ENCODE peak calls at places on chromosomes 11 and 22, in eight cellular contexts. One of them, this sample, is unnamed.

GRCh38 chr11:130592056-130592455 is 143.6 kb downstream of the ADAMTS15 start:
- DNase-seq in LoVo: no peak
- DNase-seq in cardiac fibroblast: peak
- DNase-seq in fibroblast of mammary gland: peak
- DNase-seq in AG10803: peak
- DNase-seq in tibial nerve: no peak
- DNase-seq in A549: no peak
- DNase-seq in ACHN: peak
- DNase-seq in this sample: peak

GRCh38 chr11:11960687-11961086 is 47.7 kb downstream of the DKK3 start:
- DNase-seq in fibroblast of mammary gland: no peak
- DNase-seq in ACHN: no peak
- DNase-seq in cardiac fibroblast: no peak
- DNase-seq in A549: no peak
- DNase-seq in LoVo: no peak
- DNase-seq in tibial nerve: no peak
- DNase-seq in AG10803: no peak
- DNase-seq in this sample: no peak

GRCh38 chr11:71456831-71457230 is 3.8 kb downstream of the NADSYN1 start:
- DNase-seq in A549: no peak
- DNase-seq in LoVo: no peak
- DNase-seq in cardiac fibroblast: no peak
- DNase-seq in tibial nerve: no peak
- DNase-seq in fibroblast of mammary gland: no peak
- DNase-seq in ACHN: no peak
- DNase-seq in AG10803: no peak
- DNase-seq in this sample: no peak

GRCh38 chr22:39574779-39575551 is 4.4 kb downstream of the CACNA1I start:
- DNase-seq in ACHN: peak
- DNase-seq in AG10803: peak
- DNase-seq in LoVo: peak
- DNase-seq in cardiac fibroblast: peak
- DNase-seq in A549: peak
- DNase-seq in tibial nerve: no peak
- DNase-seq in fibroblast of mammary gland: peak
- DNase-seq in this sample: peak

GRCh38 chr11:83025267-83025704 is 46.4 kb downstream of the RAB30 start:
- DNase-seq in LoVo: no peak
- DNase-seq in cardiac fibroblast: peak
- DNase-seq in A549: no peak
- DNase-seq in tibial nerve: no peak
- DNase-seq in AG10803: no peak
- DNase-seq in ACHN: no peak
- DNase-seq in fibroblast of mammary gland: no peak
- DNase-seq in this sample: no peak

GRCh38 chr11:118715837-118716260 is 36.4 kb upstream of the TREH start:
- DNase-seq in cardiac fibroblast: peak
- DNase-seq in A549: no peak
- DNase-seq in fibroblast of mammary gland: no peak
- DNase-seq in AG10803: no peak
- DNase-seq in tibial nerve: no peak
- DNase-seq in LoVo: no peak
- DNase-seq in ACHN: no peak
- DNase-seq in this sample: no peak

GRCh38 chr22:27875951-27876350 is 43.1 kb downstream of the PITPNB start:
- DNase-seq in tibial nerve: no peak
- DNase-seq in ACHN: no peak
- DNase-seq in cardiac fibroblast: no peak
- DNase-seq in AG10803: no peak
- DNase-seq in LoVo: no peak
- DNase-seq in fibroblast of mammary gland: no peak
- DNase-seq in A549: no peak
- DNase-seq in this sample: no peak

GRCh38 chr11:14288189-14288935 is 70.6 kb downstream of the RRAS2 start:
- DNase-seq in tibial nerve: no peak
- DNase-seq in LoVo: no peak
- DNase-seq in AG10803: peak
- DNase-seq in cardiac fibroblast: peak
- DNase-seq in A549: no peak
- DNase-seq in fibroblast of mammary gland: peak
- DNase-seq in ACHN: peak
- DNase-seq in this sample: no peak

GRCh38 chr22:38786631-38787030 is 7.3 kb downstream of the DNAL4 start:
- DNase-seq in AG10803: no peak
- DNase-seq in fibroblast of mammary gland: no peak
- DNase-seq in A549: no peak
- DNase-seq in cardiac fibroblast: no peak
- DNase-seq in LoVo: no peak
- DNase-seq in ACHN: no peak
- DNase-seq in tibial nerve: no peak
- DNase-seq in this sample: no peak

GRCh38 chr22:26981520-26981919 is 324.1 kb downstream of the MIAT start:
- DNase-seq in cardiac fibroblast: no peak
- DNase-seq in LoVo: no peak
- DNase-seq in A549: no peak
- DNase-seq in ACHN: no peak
- DNase-seq in tibial nerve: no peak
- DNase-seq in AG10803: peak
- DNase-seq in fibroblast of mammary gland: no peak
- DNase-seq in this sample: no peak

GRCh38 chr11:64181506-64182411 is 4.2 kb upstream of the STIP1 start:
- DNase-seq in A549: peak
- DNase-seq in cardiac fibroblast: peak
- DNase-seq in tibial nerve: peak
- DNase-seq in LoVo: peak
- DNase-seq in fibroblast of mammary gland: peak
- DNase-seq in ACHN: peak
- DNase-seq in AG10803: peak
- DNase-seq in this sample: peak

GRCh38 chr11:47130541-47130940 is 46.1 kb downstream of the ARFGAP2 start:
- DNase-seq in ACHN: no peak
- DNase-seq in cardiac fibroblast: no peak
- DNase-seq in tibial nerve: peak
- DNase-seq in AG10803: no peak
- DNase-seq in LoVo: no peak
- DNase-seq in fibroblast of mammary gland: no peak
- DNase-seq in A549: no peak
- DNase-seq in this sample: no peak

GRCh38 chr22:37077802-37078448 is 26.4 kb downstream of the KCTD17 start:
- DNase-seq in A549: peak
- DNase-seq in cardiac fibroblast: peak
- DNase-seq in AG10803: peak
- DNase-seq in tibial nerve: peak
- DNase-seq in LoVo: peak
- DNase-seq in ACHN: peak
- DNase-seq in fibroblast of mammary gland: peak
- DNase-seq in this sample: no peak

GRCh38 chr11:85299247-85299646 is 327.9 kb downstream of the DLG2 start:
- DNase-seq in A549: peak
- DNase-seq in tibial nerve: no peak
- DNase-seq in LoVo: peak
- DNase-seq in ACHN: peak
- DNase-seq in cardiac fibroblast: no peak
- DNase-seq in fibroblast of mammary gland: peak
- DNase-seq in AG10803: peak
- DNase-seq in this sample: no peak

GRCh38 chr11:60396790-60397189 is 531 bp downstream of the MS4A14 start:
- DNase-seq in tibial nerve: no peak
- DNase-seq in AG10803: no peak
- DNase-seq in ACHN: no peak
- DNase-seq in fibroblast of mammary gland: no peak
- DNase-seq in LoVo: no peak
- DNase-seq in cardiac fibroblast: no peak
- DNase-seq in A549: no peak
- DNase-seq in this sample: no peak

GRCh38 chr11:23423119-23423518 is 562.8 kb upstream of the CCDC179 start:
- DNase-seq in cardiac fibroblast: no peak
- DNase-seq in A549: no peak
- DNase-seq in AG10803: peak
- DNase-seq in ACHN: no peak
- DNase-seq in fibroblast of mammary gland: no peak
- DNase-seq in LoVo: no peak
- DNase-seq in tibial nerve: no peak
- DNase-seq in this sample: no peak

GRCh38 chr11:60515144-60515855 is at the start of gene MS4A13:
- DNase-seq in cardiac fibroblast: no peak
- DNase-seq in fibroblast of mammary gland: no peak
- DNase-seq in LoVo: no peak
- DNase-seq in A549: no peak
- DNase-seq in AG10803: no peak
- DNase-seq in ACHN: no peak
- DNase-seq in tibial nerve: no peak
- DNase-seq in this sample: no peak

GRCh38 chr11:10638285-10638684 is 55.3 kb downstream of the IRAG1 start:
- DNase-seq in ACHN: no peak
- DNase-seq in LoVo: no peak
- DNase-seq in cardiac fibroblast: peak
- DNase-seq in AG10803: peak
- DNase-seq in A549: no peak
- DNase-seq in fibroblast of mammary gland: peak
- DNase-seq in tibial nerve: peak
- DNase-seq in this sample: no peak

GRCh38 chr11:106208795-106209194 is 131.3 kb downstream of the AASDHPPT start:
- DNase-seq in tibial nerve: no peak
- DNase-seq in A549: no peak
- DNase-seq in cardiac fibroblast: no peak
- DNase-seq in fibroblast of mammary gland: no peak
- DNase-seq in AG10803: no peak
- DNase-seq in ACHN: no peak
- DNase-seq in LoVo: no peak
- DNase-seq in this sample: no peak

GRCh38 chr11:130817608-130817944 is 98.7 kb downstream of the SNX19 start:
- DNase-seq in tibial nerve: peak
- DNase-seq in LoVo: no peak
- DNase-seq in fibroblast of mammary gland: peak
- DNase-seq in A549: no peak
- DNase-seq in AG10803: peak
- DNase-seq in ACHN: peak
- DNase-seq in cardiac fibroblast: peak
- DNase-seq in this sample: no peak

GRCh38 chr11:26227311-26227710 is 104.6 kb upstream of the ANO3 start:
- DNase-seq in fibroblast of mammary gland: peak
- DNase-seq in tibial nerve: no peak
- DNase-seq in A549: peak
- DNase-seq in cardiac fibroblast: peak
- DNase-seq in AG10803: peak
- DNase-seq in LoVo: peak
- DNase-seq in ACHN: peak
- DNase-seq in this sample: peak

GRCh38 chr11:17803751-17804334 is 69.3 kb downstream of the KCNC1 start:
- DNase-seq in cardiac fibroblast: no peak
- DNase-seq in A549: no peak
- DNase-seq in fibroblast of mammary gland: no peak
- DNase-seq in AG10803: no peak
- DNase-seq in ACHN: no peak
- DNase-seq in LoVo: no peak
- DNase-seq in tibial nerve: no peak
- DNase-seq in this sample: no peak

GRCh38 chr11:68256331-68256741 is 15.4 kb downstream of the C11orf24 start:
- DNase-seq in AG10803: peak
- DNase-seq in tibial nerve: no peak
- DNase-seq in cardiac fibroblast: peak
- DNase-seq in LoVo: no peak
- DNase-seq in fibroblast of mammary gland: peak
- DNase-seq in A549: no peak
- DNase-seq in ACHN: peak
- DNase-seq in this sample: no peak

GRCh38 chr11:24574461-24574860 is 77.6 kb downstream of the LUZP2 start:
- DNase-seq in fibroblast of mammary gland: no peak
- DNase-seq in LoVo: no peak
- DNase-seq in ACHN: no peak
- DNase-seq in AG10803: no peak
- DNase-seq in A549: no peak
- DNase-seq in cardiac fibroblast: peak
- DNase-seq in tibial nerve: no peak
- DNase-seq in this sample: no peak

GRCh38 chr22:17772963-17773605 is 1.2 kb downstream of the BID start:
- DNase-seq in fibroblast of mammary gland: peak
- DNase-seq in ACHN: no peak
- DNase-seq in A549: no peak
- DNase-seq in LoVo: no peak
- DNase-seq in cardiac fibroblast: peak
- DNase-seq in tibial nerve: no peak
- DNase-seq in AG10803: peak
- DNase-seq in this sample: no peak

GRCh38 chr11:31303644-31304043 is 65.9 kb downstream of the DCDC1 start:
- DNase-seq in tibial nerve: no peak
- DNase-seq in ACHN: no peak
- DNase-seq in AG10803: no peak
- DNase-seq in cardiac fibroblast: no peak
- DNase-seq in LoVo: no peak
- DNase-seq in fibroblast of mammary gland: no peak
- DNase-seq in A549: no peak
- DNase-seq in this sample: no peak

GRCh38 chr11:67267188-67268035 is 1.1 kb downstream of the GRK2 start:
- DNase-seq in ACHN: no peak
- DNase-seq in tibial nerve: no peak
- DNase-seq in A549: no peak
- DNase-seq in LoVo: no peak
- DNase-seq in fibroblast of mammary gland: no peak
- DNase-seq in AG10803: no peak
- DNase-seq in cardiac fibroblast: no peak
- DNase-seq in this sample: peak

GRCh38 chr11:61626580-61627380 is 45.9 kb upstream of the SYT7 start:
- DNase-seq in A549: no peak
- DNase-seq in tibial nerve: no peak
- DNase-seq in AG10803: no peak
- DNase-seq in LoVo: peak
- DNase-seq in fibroblast of mammary gland: no peak
- DNase-seq in cardiac fibroblast: peak
- DNase-seq in ACHN: no peak
- DNase-seq in this sample: no peak

GRCh38 chr22:32546480-32546879 is 71.9 kb downstream of the FBXO7 start:
- DNase-seq in LoVo: no peak
- DNase-seq in A549: no peak
- DNase-seq in tibial nerve: no peak
- DNase-seq in fibroblast of mammary gland: no peak
- DNase-seq in cardiac fibroblast: peak
- DNase-seq in AG10803: no peak
- DNase-seq in ACHN: no peak
- DNase-seq in this sample: no peak

GRCh38 chr11:127027000-127027399 is 26.4 kb upstream of the KIRREL3 start:
- DNase-seq in A549: no peak
- DNase-seq in cardiac fibroblast: no peak
- DNase-seq in fibroblast of mammary gland: no peak
- DNase-seq in LoVo: no peak
- DNase-seq in ACHN: no peak
- DNase-seq in AG10803: no peak
- DNase-seq in tibial nerve: no peak
- DNase-seq in this sample: no peak

GRCh38 chr11:80365315-80365714 is 924.5 kb upstream of the TENM4 start:
- DNase-seq in A549: no peak
- DNase-seq in fibroblast of mammary gland: no peak
- DNase-seq in LoVo: no peak
- DNase-seq in cardiac fibroblast: no peak
- DNase-seq in ACHN: peak
- DNase-seq in AG10803: no peak
- DNase-seq in tibial nerve: no peak
- DNase-seq in this sample: no peak

GRCh38 chr22:36465232-36466021 is 16.0 kb downstream of the TXN2 start:
- DNase-seq in fibroblast of mammary gland: peak
- DNase-seq in tibial nerve: no peak
- DNase-seq in A549: peak
- DNase-seq in AG10803: peak
- DNase-seq in ACHN: peak
- DNase-seq in cardiac fibroblast: peak
- DNase-seq in LoVo: peak
- DNase-seq in this sample: peak

GRCh38 chr11:73306069-73306468 is 2.0 kb upstream of the ARHGEF17 start:
- DNase-seq in ACHN: no peak
- DNase-seq in tibial nerve: no peak
- DNase-seq in fibroblast of mammary gland: no peak
- DNase-seq in LoVo: no peak
- DNase-seq in cardiac fibroblast: no peak
- DNase-seq in AG10803: no peak
- DNase-seq in A549: peak
- DNase-seq in this sample: no peak

GRCh38 chr11:75471134-75471943 is 38.3 kb upstream of the KLHL35 start:
- DNase-seq in ACHN: no peak
- DNase-seq in cardiac fibroblast: no peak
- DNase-seq in fibroblast of mammary gland: no peak
- DNase-seq in tibial nerve: no peak
- DNase-seq in A549: no peak
- DNase-seq in AG10803: no peak
- DNase-seq in LoVo: no peak
- DNase-seq in this sample: no peak